ENCODE peak calls at places on chromosomes 3 and 15, in four cellular contexts. R is GM23248; P is CD4-positive, alpha-beta T cell; K is A549. H is an unnamed sample.

GRCh38 chr3:186083746-186084145 is 25.1 kb downstream of the ETV5 start:
- DNase-seq in R (no peak), P (no peak), K (no peak), H (no peak)

GRCh38 chr3:13378155-13378554 is 42.0 kb downstream of the NUP210 start:
- DNase-seq in R (peak), P (no peak), K (no peak), H (no peak)

GRCh38 chr15:38455096-38455495 is 1.2 kb downstream of the FAM98B start:
- DNase-seq in R (peak), P (no peak), K (no peak), H (no peak)

GRCh38 chr15:95016511-95017219 is 785.3 kb downstream of the MCTP2 start:
- DNase-seq in R (peak), P (no peak), K (no peak), H (no peak)

GRCh38 chr15:99511529-99511864 is 54.3 kb upstream of the MEF2A start:
- DNase-seq in R (peak), P (no peak), K (no peak), H (no peak)

GRCh38 chr15:29208352-29208751 is 61.3 kb downstream of the NSMCE3 start:
- DNase-seq in R (no peak), P (no peak), K (no peak), H (no peak)

GRCh38 chr15:75720787-75721461 is 8.3 kb upstream of the CSPG4 start:
- DNase-seq in R (peak), P (no peak), K (peak), H (no peak)

GRCh38 chr3:147930417-147930816 is 521.3 kb downstream of the ZIC1 start:
- DNase-seq in R (peak), P (no peak), K (no peak), H (no peak)

GRCh38 chr15:58696740-58697139 is 52.8 kb downstream of the ADAM10 start:
- DNase-seq in R (no peak), P (no peak), K (no peak), H (no peak)

GRCh38 chr3:124363451-124363850 is 366.8 kb upstream of the UMPS start:
- DNase-seq in R (peak), P (no peak), K (no peak), H (no peak)

GRCh38 chr15:89018235-89018634 is 70.0 kb upstream of the ABHD2 start:
- DNase-seq in R (peak), P (no peak), K (no peak), H (peak)

DNA sequence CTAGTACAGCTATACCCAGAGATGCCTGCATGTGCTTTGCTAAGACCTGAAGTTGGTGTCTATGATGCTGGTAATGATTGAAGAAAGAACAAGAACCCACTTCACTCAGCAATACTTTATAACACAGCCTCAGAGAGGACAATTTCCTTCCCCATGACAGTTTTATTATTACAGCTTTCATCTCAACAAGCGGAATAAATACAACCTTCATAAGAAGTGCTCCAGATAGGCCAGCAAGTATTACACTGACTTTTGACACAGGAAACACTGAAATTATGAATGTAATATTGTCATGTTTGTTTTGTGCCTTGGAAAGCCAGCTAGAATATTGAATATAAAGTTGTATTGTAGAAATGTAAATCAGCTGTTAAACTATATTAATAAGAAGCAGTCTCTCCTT is 557.4 kb upstream of the ARPP21 start:
- DNase-seq in R (no peak), P (no peak), K (no peak), H (no peak)
- H3K27ac ChIP-seq in R (no peak), P (no peak), K (no peak), H (no peak)

DNA sequence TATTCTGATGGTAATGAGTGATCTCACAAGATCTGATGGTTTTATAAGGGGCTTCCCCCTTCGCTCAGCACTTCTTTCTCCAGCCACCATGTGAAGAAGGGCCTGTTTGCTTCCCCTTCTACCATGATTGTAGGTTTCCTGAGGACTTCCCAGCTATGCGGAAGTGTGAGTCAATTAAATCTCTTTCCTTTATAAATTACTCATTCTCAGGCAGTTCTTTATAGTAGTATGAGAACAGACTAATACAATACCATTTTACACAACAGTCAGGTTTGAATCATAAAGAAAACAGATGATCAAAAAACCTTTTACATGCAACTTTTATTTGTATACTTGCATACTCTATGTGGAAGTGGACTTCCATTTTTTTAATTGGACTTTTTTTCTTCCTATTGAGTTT is 46.7 kb upstream of the CBLB start:
- DNase-seq in R (peak), P (no peak), K (no peak), H (no peak)
- H3K27ac ChIP-seq in R (no peak), P (no peak), K (no peak), H (no peak)

DNA sequence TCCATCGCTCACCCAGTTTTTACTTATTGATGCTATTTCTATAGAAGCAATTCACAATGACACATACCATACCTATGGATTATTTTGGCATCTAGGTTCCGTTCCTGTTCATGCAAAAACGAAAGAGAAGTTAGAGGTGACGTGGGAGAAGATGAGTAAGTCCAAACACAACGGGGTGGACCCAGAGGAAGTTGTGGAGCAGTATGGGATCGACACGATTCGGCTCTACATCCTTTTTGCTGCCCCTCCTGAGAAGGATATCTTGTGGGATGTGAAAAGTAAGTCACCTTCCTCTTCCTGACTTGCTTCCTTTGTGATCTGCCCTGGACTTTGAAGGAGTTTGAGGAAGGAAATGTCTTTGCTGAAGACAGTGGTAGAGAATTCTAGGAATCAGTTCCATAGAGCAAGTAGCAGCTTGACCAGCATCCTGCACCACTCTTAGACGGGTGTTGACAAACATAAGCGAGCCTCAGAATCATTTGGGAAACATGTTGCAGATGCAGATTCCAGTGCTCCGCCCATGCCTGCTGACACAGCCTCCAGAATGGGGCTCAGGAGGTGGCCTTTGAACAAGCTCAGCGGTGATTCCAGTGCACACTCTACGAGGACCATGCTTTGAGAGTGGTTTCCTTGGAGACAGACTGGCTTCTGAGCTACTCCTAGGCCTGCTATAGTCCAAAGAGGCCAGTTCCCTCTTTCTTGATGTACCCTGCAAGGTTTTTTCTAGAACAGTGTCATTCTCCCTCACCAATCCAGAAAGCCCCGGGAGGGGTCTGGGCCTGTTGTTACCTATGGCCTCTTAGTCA is 78.3 kb upstream of the LIMD1 start:
- DNase-seq in R (no peak), P (no peak), K (no peak), H (no peak)
- H3K27ac ChIP-seq in R (no peak), P (no peak), K (no peak), H (no peak)

GRCh38 chr15:90442423-90442822 is 54.4 kb downstream of the IQGAP1 start:
- DNase-seq in R (no peak), P (no peak), K (no peak), H (no peak)
- H3K27ac ChIP-seq in R (no peak), P (no peak), K (no peak), H (no peak)

GRCh38 chr3:159877924-159878323 is 110.7 kb upstream of the IL12A start:
- DNase-seq in R (peak), P (no peak), K (no peak), H (no peak)

GRCh38 chr3:159870723-159871122 is 117.9 kb upstream of the IL12A start:
- DNase-seq in R (no peak), P (no peak), K (no peak), H (no peak)

GRCh38 chr3:159867372-159867771 is 121.3 kb upstream of the IL12A start:
- DNase-seq in R (no peak), P (no peak), K (no peak), H (no peak)

DNA sequence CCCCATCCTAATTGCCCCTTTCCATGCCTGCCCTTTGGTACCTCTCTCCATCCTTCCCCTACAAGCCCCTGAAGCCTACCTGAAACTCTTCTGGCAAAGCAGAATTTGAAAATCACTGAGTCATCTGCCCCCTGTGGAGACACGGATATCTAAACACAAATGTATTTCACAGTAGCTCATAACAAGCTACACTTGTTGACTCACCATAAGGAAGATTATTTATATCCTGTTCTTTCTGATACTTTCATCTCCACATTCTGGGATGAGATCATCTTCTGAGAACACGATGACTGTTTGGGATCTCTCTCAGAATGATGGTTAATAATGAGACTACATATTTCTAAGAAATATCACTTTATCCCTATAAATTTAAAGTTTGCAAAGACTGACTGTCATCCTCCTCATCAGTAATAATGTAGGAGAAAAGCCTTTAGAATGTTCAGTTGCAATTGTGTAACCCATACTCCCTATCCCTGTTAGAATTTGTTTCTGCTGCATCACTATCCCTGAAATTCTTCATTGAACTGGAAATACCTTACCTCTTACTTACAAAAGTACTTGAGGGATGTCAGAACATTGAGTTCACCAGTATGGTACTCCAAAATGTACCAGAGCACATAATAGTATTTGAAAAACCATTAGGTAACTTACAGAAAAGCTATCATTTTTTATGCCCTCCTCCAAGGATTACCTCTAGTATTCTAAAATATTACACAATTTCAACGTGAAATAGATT is 116.1 kb upstream of the IL12A start:
- DNase-seq in R (peak), P (no peak), K (peak), H (no peak)
- H3K27ac ChIP-seq in R (peak), P (no peak), K (peak), H (peak)

GRCh38 chr15:32700501-32701150 is 17.2 kb upstream of the GREM1 start:
- DNase-seq in R (no peak), P (no peak), K (no peak), H (no peak)
- H3K27ac ChIP-seq in R (peak), P (no peak), K (no peak), H (no peak)

DNA sequence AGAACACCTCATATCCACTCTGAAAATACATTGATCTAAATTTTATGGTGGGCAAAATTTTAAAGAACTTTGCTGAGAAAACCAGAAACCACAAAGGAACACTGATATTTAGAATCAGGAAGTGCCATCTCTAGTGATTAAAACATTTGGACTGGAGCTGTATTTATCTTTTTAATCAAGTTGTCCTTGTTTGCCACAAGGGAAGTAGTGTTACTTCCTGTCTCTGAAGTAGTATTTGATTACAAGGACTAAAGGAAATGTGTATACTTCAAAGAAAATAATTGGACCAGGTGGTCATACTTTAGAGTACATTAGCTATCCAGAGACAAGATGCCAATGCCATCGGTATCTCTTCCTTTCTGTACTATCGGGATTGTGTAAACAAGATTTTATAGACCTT is 132.1 kb downstream of the B3GALNT1 start:
- DNase-seq in R (no peak), P (no peak), K (no peak), H (no peak)
- H3K27ac ChIP-seq in R (no peak), P (no peak), K (no peak), H (no peak)

H was measured in substantia nigra.